ENCODE peak calls at places on chromosome 17, in nine cellular contexts. One of them, this sample, is unnamed.

GRCh38 chr17:59427996-59428395 is 96.5 kb downstream of the YPEL2 start:
- DNase-seq in GM12892: no peak
- DNase-seq in H1: no peak
- DNase-seq in HL-60: no peak
- DNase-seq in suprapubic skin: no peak
- DNase-seq in breast epithelium: no peak
- DNase-seq in HCT116: no peak
- DNase-seq in Panc1: no peak
- DNase-seq in sigmoid colon: peak; percentile 71
- DNase-seq in this sample: peak; percentile 76

GRCh38 chr17:68255731-68256538 is 8.1 kb downstream of the AMZ2 start:
- DNase-seq in GM12892: no peak
- DNase-seq in H1: no peak
- DNase-seq in HL-60: no peak
- DNase-seq in suprapubic skin: no peak
- DNase-seq in breast epithelium: no peak
- DNase-seq in HCT116: no peak
- DNase-seq in Panc1: no peak
- DNase-seq in sigmoid colon: no peak
- DNase-seq in this sample: no peak

GRCh38 chr17:76472258-76472645 is 4.8 kb downstream of the AANAT start:
- DNase-seq in GM12892: no peak
- DNase-seq in H1: no peak
- DNase-seq in HL-60: no peak
- DNase-seq in suprapubic skin: no peak
- DNase-seq in breast epithelium: no peak
- DNase-seq in HCT116: no peak
- DNase-seq in Panc1: no peak
- DNase-seq in sigmoid colon: no peak
- DNase-seq in this sample: no peak

GRCh38 chr17:28993013-28993600 is 12.7 kb downstream of the SEZ6 start:
- DNase-seq in GM12892: no peak
- DNase-seq in H1: no peak
- DNase-seq in HL-60: no peak
- DNase-seq in suprapubic skin: no peak
- DNase-seq in breast epithelium: no peak
- DNase-seq in HCT116: no peak
- DNase-seq in Panc1: no peak
- DNase-seq in sigmoid colon: no peak
- DNase-seq in this sample: no peak

GRCh38 chr17:49993423-49994037 is 1.5 kb downstream of the DLX3 start:
- DNase-seq in GM12892: no peak
- DNase-seq in H1: peak; percentile 74
- DNase-seq in HL-60: no peak
- DNase-seq in suprapubic skin: peak; percentile 74
- DNase-seq in breast epithelium: no peak
- DNase-seq in HCT116: no peak
- DNase-seq in Panc1: no peak
- DNase-seq in sigmoid colon: no peak
- DNase-seq in this sample: no peak

GRCh38 chr17:44981221-44981968 is 13.3 kb upstream of the C1QL1 start:
- DNase-seq in GM12892: no peak
- DNase-seq in H1: no peak
- DNase-seq in HL-60: no peak
- DNase-seq in suprapubic skin: no peak
- DNase-seq in breast epithelium: no peak
- DNase-seq in HCT116: no peak
- DNase-seq in Panc1: peak; percentile 69
- DNase-seq in sigmoid colon: no peak
- DNase-seq in this sample: peak; percentile 86

GRCh38 chr17:62619413-62620155 is 7.9 kb upstream of the MRC2 start:
- DNase-seq in GM12892: no peak
- DNase-seq in H1: no peak
- DNase-seq in HL-60: no peak
- DNase-seq in suprapubic skin: no peak
- DNase-seq in breast epithelium: no peak
- DNase-seq in HCT116: no peak
- DNase-seq in Panc1: no peak
- DNase-seq in sigmoid colon: no peak
- DNase-seq in this sample: no peak

GRCh38 chr17:50129946-50130777 is at the start of gene SAMD14:
- DNase-seq in GM12892: peak; percentile 71
- DNase-seq in H1: no peak
- DNase-seq in HL-60: no peak
- DNase-seq in suprapubic skin: no peak
- DNase-seq in breast epithelium: no peak
- DNase-seq in HCT116: no peak
- DNase-seq in Panc1: no peak
- DNase-seq in sigmoid colon: no peak
- DNase-seq in this sample: peak; percentile 53

GRCh38 chr17:15263680-15264079 is 1.4 kb downstream of the PMP22 start:
- DNase-seq in GM12892: no peak
- DNase-seq in H1: no peak
- DNase-seq in HL-60: no peak
- DNase-seq in suprapubic skin: no peak
- DNase-seq in breast epithelium: no peak
- DNase-seq in HCT116: no peak
- DNase-seq in Panc1: no peak
- DNase-seq in sigmoid colon: no peak
- DNase-seq in this sample: no peak

GRCh38 chr17:15266325-15266950 is 1.3 kb upstream of the PMP22 start:
- DNase-seq in GM12892: no peak
- DNase-seq in H1: peak; percentile 22
- DNase-seq in HL-60: no peak
- DNase-seq in suprapubic skin: no peak
- DNase-seq in breast epithelium: no peak
- DNase-seq in HCT116: no peak
- DNase-seq in Panc1: no peak
- DNase-seq in sigmoid colon: no peak
- DNase-seq in this sample: no peak

GRCh38 chr17:15263206-15263579 is 1.9 kb downstream of the PMP22 start:
- DNase-seq in GM12892: no peak
- DNase-seq in H1: no peak
- DNase-seq in HL-60: no peak
- DNase-seq in suprapubic skin: peak; percentile 96
- DNase-seq in breast epithelium: peak; percentile 76
- DNase-seq in HCT116: no peak
- DNase-seq in Panc1: no peak
- DNase-seq in sigmoid colon: peak; percentile 98
- DNase-seq in this sample: peak; percentile 62

GRCh38 chr17:15265131-15265530 is at the start of gene PMP22:
- DNase-seq in GM12892: no peak
- DNase-seq in H1: no peak
- DNase-seq in HL-60: no peak
- DNase-seq in suprapubic skin: no peak
- DNase-seq in breast epithelium: no peak
- DNase-seq in HCT116: no peak
- DNase-seq in Panc1: no peak
- DNase-seq in sigmoid colon: peak; percentile 86
- DNase-seq in this sample: no peak

DNA sequence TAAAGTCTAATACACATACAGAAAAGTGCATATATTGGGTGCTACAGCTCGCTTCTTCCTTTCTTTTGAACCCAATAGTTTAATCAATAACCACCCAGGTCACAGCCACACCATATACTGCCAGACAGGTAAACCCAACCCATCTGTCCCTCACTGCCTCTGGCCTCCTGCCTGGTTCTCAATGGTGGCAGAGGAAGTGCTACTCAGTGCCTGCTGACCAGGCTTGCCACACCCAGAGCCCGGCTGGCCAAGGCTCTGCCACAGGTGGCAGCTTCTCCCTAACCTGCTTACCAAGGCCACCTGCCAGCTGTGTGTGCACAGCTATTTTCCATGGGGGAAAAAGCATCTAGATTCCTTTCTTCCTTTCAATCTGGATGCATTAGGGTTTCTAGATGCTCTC is 584 bp downstream of the PMP22 start:
- DNase-seq in GM12892: no peak
- DNase-seq in H1: no peak
- DNase-seq in HL-60: no peak
- DNase-seq in suprapubic skin: no peak
- DNase-seq in breast epithelium: peak; percentile 68
- DNase-seq in HCT116: no peak
- DNase-seq in Panc1: no peak
- DNase-seq in sigmoid colon: no peak
- DNase-seq in this sample: no peak
- TF ChIP-seq POLR2AphosphoS5 in GM12892: no peak
- TF ChIP-seq POLR2AphosphoS5 in H1: no peak
- TF ChIP-seq POLR2AphosphoS5 in HL-60: no peak
- TF ChIP-seq POLR2AphosphoS5 in suprapubic skin: no peak
- TF ChIP-seq POLR2AphosphoS5 in breast epithelium: no peak
- TF ChIP-seq POLR2AphosphoS5 in HCT116: no peak
- TF ChIP-seq POLR2AphosphoS5 in Panc1: no peak
- TF ChIP-seq POLR2AphosphoS5 in sigmoid colon: no peak
- TF ChIP-seq POLR2AphosphoS5 in this sample: no peak

GRCh38 chr17:35129154-35129972 is 7.9 kb downstream of the FNDC8 start:
- DNase-seq in GM12892: no peak
- DNase-seq in H1: no peak
- DNase-seq in HL-60: no peak
- DNase-seq in suprapubic skin: no peak
- DNase-seq in breast epithelium: no peak
- DNase-seq in HCT116: no peak
- DNase-seq in Panc1: no peak
- DNase-seq in sigmoid colon: no peak
- DNase-seq in this sample: no peak

GRCh38 chr17:35132099-35132498 is 10.0 kb downstream of the NLE1 start:
- DNase-seq in GM12892: no peak
- DNase-seq in H1: no peak
- DNase-seq in HL-60: no peak
- DNase-seq in suprapubic skin: no peak
- DNase-seq in breast epithelium: no peak
- DNase-seq in HCT116: no peak
- DNase-seq in Panc1: no peak
- DNase-seq in sigmoid colon: no peak
- DNase-seq in this sample: no peak

GRCh38 chr17:35129973-35130351 is 8.5 kb downstream of the FNDC8 start:
- DNase-seq in GM12892: no peak
- DNase-seq in H1: no peak
- DNase-seq in HL-60: no peak
- DNase-seq in suprapubic skin: no peak
- DNase-seq in breast epithelium: no peak
- DNase-seq in HCT116: no peak
- DNase-seq in Panc1: no peak
- DNase-seq in sigmoid colon: no peak
- DNase-seq in this sample: no peak

GRCh38 chr17:35130392-35130791 is 9.0 kb downstream of the FNDC8 start:
- DNase-seq in GM12892: no peak
- DNase-seq in H1: no peak
- DNase-seq in HL-60: no peak
- DNase-seq in suprapubic skin: no peak
- DNase-seq in breast epithelium: no peak
- DNase-seq in HCT116: no peak
- DNase-seq in Panc1: no peak
- DNase-seq in sigmoid colon: no peak
- DNase-seq in this sample: no peak

DNA sequence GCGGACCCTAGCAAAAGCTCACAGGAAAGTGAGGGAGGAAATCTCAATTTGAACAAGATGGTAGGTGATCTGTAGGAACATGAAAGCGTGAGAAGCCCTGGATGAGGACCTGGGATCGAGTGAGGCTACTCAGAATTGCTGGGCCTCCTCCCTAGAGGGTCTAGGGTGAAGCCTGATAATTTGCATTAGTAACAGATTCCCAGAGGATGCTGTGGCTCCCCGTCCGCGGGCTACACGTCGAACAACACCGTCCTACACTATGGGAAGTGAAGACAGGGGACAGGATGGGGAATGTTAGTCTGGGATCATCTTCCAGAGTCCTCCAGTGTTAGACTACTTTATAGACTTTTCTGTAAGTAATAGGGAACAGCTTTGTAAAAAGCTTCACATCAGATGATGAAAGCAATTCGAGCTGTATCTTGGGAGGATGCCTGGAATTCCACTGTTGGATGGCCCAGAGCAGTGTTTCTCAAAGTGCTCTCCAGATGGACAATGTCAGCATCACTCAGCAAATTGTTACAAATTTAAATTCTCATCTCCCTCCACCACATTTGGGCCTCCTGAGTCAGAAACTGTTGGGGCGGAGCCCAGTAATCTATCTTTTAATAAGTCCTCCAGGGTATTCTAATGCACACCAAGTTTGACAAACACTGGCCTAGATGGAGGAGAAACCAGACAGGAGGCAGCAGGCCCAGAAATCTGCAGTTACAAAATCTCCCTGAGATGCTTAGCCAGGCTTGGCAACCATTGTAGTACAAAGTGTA is 6.5 kb downstream of the FNDC8 start:
- DNase-seq in GM12892: no peak
- DNase-seq in H1: no peak
- DNase-seq in HL-60: no peak
- DNase-seq in suprapubic skin: no peak
- DNase-seq in breast epithelium: no peak
- DNase-seq in HCT116: no peak
- DNase-seq in Panc1: no peak
- DNase-seq in sigmoid colon: peak; percentile 68
- DNase-seq in this sample: no peak
- TF ChIP-seq POLR2AphosphoS5 in GM12892: no peak
- TF ChIP-seq POLR2AphosphoS5 in H1: no peak
- TF ChIP-seq POLR2AphosphoS5 in HL-60: no peak
- TF ChIP-seq POLR2AphosphoS5 in suprapubic skin: no peak
- TF ChIP-seq POLR2AphosphoS5 in breast epithelium: no peak
- TF ChIP-seq POLR2AphosphoS5 in HCT116: no peak
- TF ChIP-seq POLR2AphosphoS5 in Panc1: no peak
- TF ChIP-seq POLR2AphosphoS5 in sigmoid colon: peak; percentile 5
- TF ChIP-seq POLR2AphosphoS5 in this sample: no peak

DNA sequence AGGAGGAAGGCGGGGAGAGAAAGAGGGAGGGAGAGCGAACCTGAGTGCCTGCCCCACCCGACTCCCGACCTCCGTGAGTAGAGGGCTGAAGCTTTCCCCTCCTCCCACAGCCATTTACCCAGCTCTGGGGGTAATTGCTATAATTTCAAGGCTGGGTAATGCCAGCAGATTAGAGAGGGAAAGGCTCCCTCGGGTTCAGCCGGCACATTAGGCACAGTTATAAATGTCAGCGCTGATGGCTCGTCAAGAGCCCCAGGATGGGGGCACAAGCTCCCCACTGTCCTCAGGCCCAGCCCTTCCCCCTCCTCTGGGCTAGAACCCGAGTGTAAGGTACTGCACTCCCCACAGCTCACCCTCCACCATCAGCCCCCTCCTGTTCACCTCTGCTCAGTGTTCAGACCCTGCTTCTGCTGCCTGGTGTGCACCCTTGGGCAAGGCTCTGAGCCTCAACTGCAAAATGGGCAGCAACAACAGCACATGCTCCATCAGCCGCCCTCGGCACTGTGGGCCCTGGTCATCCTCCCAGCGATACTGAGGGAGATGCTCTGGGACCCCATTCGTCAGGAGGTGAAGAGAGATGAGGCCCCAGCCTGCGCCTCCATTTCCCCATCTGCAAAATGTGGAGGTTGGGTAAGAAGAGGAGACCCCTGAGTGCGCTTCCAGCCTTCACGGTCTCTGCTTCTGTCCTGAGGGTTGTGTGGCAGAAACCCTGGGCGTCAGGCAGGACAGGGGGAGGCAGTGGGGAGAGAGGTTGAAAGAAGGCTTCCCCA is 77.2 kb downstream of the NT5M start:
- DNase-seq in GM12892: no peak
- DNase-seq in H1: no peak
- DNase-seq in HL-60: no peak
- DNase-seq in suprapubic skin: no peak
- DNase-seq in breast epithelium: no peak
- DNase-seq in HCT116: no peak
- DNase-seq in Panc1: no peak
- DNase-seq in sigmoid colon: no peak
- DNase-seq in this sample: no peak
- TF ChIP-seq POLR2AphosphoS5 in GM12892: no peak
- TF ChIP-seq POLR2AphosphoS5 in H1: no peak
- TF ChIP-seq POLR2AphosphoS5 in HL-60: no peak
- TF ChIP-seq POLR2AphosphoS5 in suprapubic skin: no peak
- TF ChIP-seq POLR2AphosphoS5 in breast epithelium: no peak
- TF ChIP-seq POLR2AphosphoS5 in HCT116: no peak
- TF ChIP-seq POLR2AphosphoS5 in Panc1: no peak
- TF ChIP-seq POLR2AphosphoS5 in sigmoid colon: no peak
- TF ChIP-seq POLR2AphosphoS5 in this sample: no peak

GRCh38 chr17:40502716-40503115 is 1.3 kb upstream of the TNS4 start:
- DNase-seq in GM12892: no peak
- DNase-seq in H1: no peak
- DNase-seq in HL-60: no peak
- DNase-seq in suprapubic skin: no peak
- DNase-seq in breast epithelium: no peak
- DNase-seq in HCT116: no peak
- DNase-seq in Panc1: no peak
- DNase-seq in sigmoid colon: peak; percentile 52
- DNase-seq in this sample: no peak

GRCh38 chr17:40500709-40501108 is 714 bp downstream of the TNS4 start:
- DNase-seq in GM12892: no peak
- DNase-seq in H1: no peak
- DNase-seq in HL-60: no peak
- DNase-seq in suprapubic skin: no peak
- DNase-seq in breast epithelium: no peak
- DNase-seq in HCT116: no peak
- DNase-seq in Panc1: no peak
- DNase-seq in sigmoid colon: peak; percentile 48
- DNase-seq in this sample: no peak

GRCh38 chr17:40500190-40500589 is 1.2 kb downstream of the TNS4 start:
- DNase-seq in GM12892: no peak
- DNase-seq in H1: no peak
- DNase-seq in HL-60: no peak
- DNase-seq in suprapubic skin: no peak
- DNase-seq in breast epithelium: no peak
- DNase-seq in HCT116: no peak
- DNase-seq in Panc1: no peak
- DNase-seq in sigmoid colon: no peak
- DNase-seq in this sample: no peak

GRCh38 chr17:40503154-40503553 is 1.7 kb upstream of the TNS4 start:
- DNase-seq in GM12892: no peak
- DNase-seq in H1: no peak
- DNase-seq in HL-60: no peak
- DNase-seq in suprapubic skin: no peak
- DNase-seq in breast epithelium: no peak
- DNase-seq in HCT116: no peak
- DNase-seq in Panc1: no peak
- DNase-seq in sigmoid colon: no peak
- DNase-seq in this sample: no peak

GRCh38 chr17:40501499-40501911 is at the start of gene TNS4:
- DNase-seq in GM12892: no peak
- DNase-seq in H1: no peak
- DNase-seq in HL-60: no peak
- DNase-seq in suprapubic skin: no peak
- DNase-seq in breast epithelium: peak; percentile 74
- DNase-seq in HCT116: peak; percentile 65
- DNase-seq in Panc1: no peak
- DNase-seq in sigmoid colon: peak; percentile 56
- DNase-seq in this sample: no peak
- TF ChIP-seq POLR2AphosphoS5 in GM12892: no peak
- TF ChIP-seq POLR2AphosphoS5 in H1: no peak
- TF ChIP-seq POLR2AphosphoS5 in HL-60: no peak
- TF ChIP-seq POLR2AphosphoS5 in suprapubic skin: peak; percentile 32
- TF ChIP-seq POLR2AphosphoS5 in breast epithelium: peak; percentile 87
- TF ChIP-seq POLR2AphosphoS5 in HCT116: peak; percentile 86
- TF ChIP-seq POLR2AphosphoS5 in Panc1: no peak
- TF ChIP-seq POLR2AphosphoS5 in sigmoid colon: no peak
- TF ChIP-seq POLR2AphosphoS5 in this sample: no peak

This sample was measured in endothelial cell of umbilical vein.